ENCODE peak calls at places on chromosomes 6 and 20, in six cellular contexts. P is HEK293T; W is RWPE1; K is iPS-NIHi11; I is T-helper 22 cell; E is stimulated activated CD8-positive, alpha-beta memory T cell treated with anti-CD3 and anti-CD28 coated beads, Interleukin-7, amount 100 ng/mL, for 1 hour. Y is an unnamed sample.
A peak's percentile ranks its signal among the peaks of the same experiment; 100 is the strongest.

GRCh38 chr6:19972221-19972620 is 135.1 kb downstream of the ID4 start:
- DNase-seq in P (no peak), W (no peak), K (no peak), I (no peak), E (no peak), Y (no peak)

GRCh38 chr20:49907405-49908257 is 7.7 kb downstream of the SPATA2 start:
- DNase-seq in P (no peak), W (no peak), K (no peak), I (no peak), E (no peak), Y (no peak)

GRCh38 chr6:23418095-23418494 is 707.9 kb upstream of the NRSN1 start:
- DNase-seq in P (no peak), W (no peak), K (no peak), I (no peak), E (no peak), Y (no peak)

GRCh38 chr6:33692078-33692759 is 19.3 kb downstream of the UQCC2 start:
- DNase-seq in P (no peak), W (no peak), K (peak; percentile 64), I (no peak), E (no peak), Y (no peak)

GRCh38 chr6:83960704-83961103 is 72.9 kb upstream of the MRAP2 start:
- DNase-seq in P (no peak), W (no peak), K (no peak), I (no peak), E (no peak), Y (no peak)

GRCh38 chr6:41634657-41635056 is 3.6 kb upstream of the MDFI start:
- DNase-seq in P (no peak), W (no peak), K (no peak), I (no peak), E (no peak), Y (no peak)

GRCh38 chr6:10248378-10248843 is 166.5 kb downstream of the TFAP2A start:
- DNase-seq in P (no peak), W (no peak), K (no peak), I (no peak), E (no peak), Y (no peak)

GRCh38 chr20:9211016-9211760 is 142.3 kb downstream of the PLCB4 start:
- DNase-seq in P (no peak), W (no peak), K (no peak), I (no peak), E (no peak), Y (no peak)

GRCh38 chr6:148565931-148566663 is 180.7 kb upstream of the UST start:
- DNase-seq in P (no peak), W (peak; percentile 34), K (no peak), I (no peak), E (no peak), Y (peak; percentile 38)

GRCh38 chr6:148203970-148204369 is 138.7 kb upstream of the SASH1 start:
- DNase-seq in P (no peak), W (no peak), K (no peak), I (peak; percentile 34), E (peak; percentile 1), Y (no peak)

GRCh38 chr6:169312658-169313346 is 59.2 kb upstream of the THBS2 start:
- DNase-seq in P (no peak), W (no peak), K (no peak), I (no peak), E (no peak), Y (no peak)